ENCODE peak calls at places on chromosomes 5 and 9, in four cellular contexts. Q is SJSA1, A is AG04450, V is fibroblast of lung. G is an unnamed sample.

GRCh38 chr5:42606464-42606869 is 150.2 kb upstream of the CCDC152 start:
- DNase-seq in Q (no peak), A (no peak), V (no peak), G (no peak)

GRCh38 chr5:15604986-15605385 is 105.0 kb downstream of the FBXL7 start:
- DNase-seq in A (no peak), Q (no peak), V (peak), G (no peak)

GRCh38 chr9:128416432-128417019 is 4.1 kb upstream of the CERCAM start:
- DNase-seq in Q (no peak), A (no peak), V (no peak), G (no peak)

GRCh38 chr5:107469485-107469884 is 201.3 kb downstream of the EFNA5 start:
- DNase-seq in A (peak), V (peak), Q (no peak), G (peak)

GRCh38 chr5:75373862-75374261 is 36.8 kb downstream of the HMGCR start:
- DNase-seq in V (no peak), Q (no peak), A (no peak), G (no peak)

GRCh38 chr5:172854451-172854871 is 20.4 kb downstream of the ERGIC1 start:
- DNase-seq in A (no peak), Q (no peak), V (peak), G (no peak)

GRCh38 chr5:39943811-39944210 is 519.0 kb upstream of the DAB2 start:
- DNase-seq in V (peak), Q (no peak), A (no peak), G (no peak)

GRCh38 chr9:3337515-3337914 is 188.3 kb downstream of the RFX3 start:
- DNase-seq in Q (no peak), V (peak), A (no peak), G (peak)

GRCh38 chr5:111781200-111781599 is 24.2 kb upstream of the NREP start:
- DNase-seq in V (peak), A (no peak), Q (peak), G (no peak)

GRCh38 chr9:81379655-81380054 is 309.7 kb downstream of the TLE1 start:
- DNase-seq in Q (no peak), V (peak), A (no peak), G (no peak)

GRCh38 chr9:93620041-93620506 is 43.7 kb downstream of the PHF2 start:
- DNase-seq in Q (no peak), V (no peak), A (no peak), G (no peak)

GRCh38 chr9:81878530-81878929 is 49.7 kb upstream of the SPATA31D4 start:
- DNase-seq in A (no peak), Q (no peak), V (no peak), G (peak)

GRCh38 chr5:45741110-45741509 is 44.9 kb upstream of the HCN1 start:
- DNase-seq in Q (no peak), V (no peak), A (no peak), G (no peak)

GRCh38 chr9:113293285-113293874 is 9.8 kb downstream of the RNF183 start:
- DNase-seq in V (peak), Q (no peak), A (no peak), G (no peak)

GRCh38 chr5:148659641-148660345 is 5.5 kb upstream of the HTR4 start:
- DNase-seq in V (no peak), Q (no peak), A (no peak), G (no peak)

GRCh38 chr9:75713373-75713772 is 177.1 kb upstream of the PCSK5 start:
- DNase-seq in A (no peak), Q (no peak), V (no peak), G (no peak)

GRCh38 chr5:41935544-41935943 is 10.5 kb downstream of the FBXO4 start:
- DNase-seq in Q (no peak), A (no peak), V (no peak), G (no peak)

GRCh38 chr5:115396079-115396478 is 99.6 kb upstream of the CCDC112 start:
- DNase-seq in V (no peak), A (no peak), Q (no peak), G (no peak)

GRCh38 chr5:150989695-150990094 is 30.7 kb upstream of the GPX3 start:
- DNase-seq in V (no peak), A (no peak), Q (no peak), G (no peak)

GRCh38 chr9:68973619-68974018 is 40.3 kb downstream of the PRKACG start:
- DNase-seq in V (no peak), Q (no peak), A (no peak), G (no peak)

GRCh38 chr9:99141849-99142248 is 36.9 kb downstream of the TGFBR1 start:
- DNase-seq in V (no peak), Q (no peak), A (no peak), G (no peak)

GRCh38 chr5:127004721-127005120 is 25.6 kb downstream of the MARCHF3 start:
- DNase-seq in A (no peak), V (no peak), Q (no peak), G (no peak)

GRCh38 chr5:125891326-125891725 is 531.9 kb upstream of the GRAMD2B start:
- DNase-seq in V (no peak), A (no peak), Q (no peak), G (no peak)

DNA sequence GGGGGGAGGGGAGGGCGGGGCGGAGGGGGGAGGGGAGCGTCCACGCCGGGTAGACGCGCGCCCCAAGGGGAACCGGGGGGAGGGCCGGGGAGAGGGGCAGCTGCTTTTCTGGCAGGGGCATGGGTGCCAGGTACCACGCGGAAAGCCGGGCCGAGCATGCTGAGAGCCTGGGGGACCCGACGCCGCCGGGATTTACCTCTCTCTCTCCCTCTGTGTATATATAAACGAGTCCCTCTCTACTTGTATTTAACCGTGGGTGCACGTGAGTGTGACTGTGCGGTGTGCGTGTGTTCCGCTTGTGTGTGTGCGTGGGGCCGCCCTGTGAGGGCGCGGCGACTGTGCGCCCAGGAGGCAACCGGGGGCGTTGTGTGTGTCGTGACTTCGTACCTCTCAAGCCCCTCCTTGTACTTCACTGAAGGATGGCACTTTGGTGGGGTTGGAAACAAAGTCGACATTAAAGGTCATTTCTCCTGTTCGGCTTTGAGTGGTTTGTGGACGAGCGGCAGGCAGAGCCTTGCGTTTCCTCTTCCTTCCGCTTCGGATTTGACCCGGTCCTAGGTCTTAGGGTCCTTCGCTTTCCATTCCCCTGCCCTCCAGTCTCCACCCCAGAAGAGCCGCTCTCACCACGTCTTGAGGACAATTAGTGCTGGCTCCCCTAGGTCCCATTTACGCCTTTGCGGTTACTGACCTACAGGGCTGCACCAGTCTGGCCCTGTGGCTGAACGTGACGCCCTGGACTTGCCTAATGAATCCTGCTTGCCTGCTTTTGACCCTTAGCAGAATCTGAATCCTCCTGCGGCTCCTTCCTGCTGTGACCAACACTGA is 36.2 kb upstream of the TTC1 start:
- DNase-seq in Q (no peak), A (no peak), V (no peak), G (no peak)
- H3K4me3 ChIP-seq in Q (no peak), A (no peak), V (no peak), G (peak)

DNA sequence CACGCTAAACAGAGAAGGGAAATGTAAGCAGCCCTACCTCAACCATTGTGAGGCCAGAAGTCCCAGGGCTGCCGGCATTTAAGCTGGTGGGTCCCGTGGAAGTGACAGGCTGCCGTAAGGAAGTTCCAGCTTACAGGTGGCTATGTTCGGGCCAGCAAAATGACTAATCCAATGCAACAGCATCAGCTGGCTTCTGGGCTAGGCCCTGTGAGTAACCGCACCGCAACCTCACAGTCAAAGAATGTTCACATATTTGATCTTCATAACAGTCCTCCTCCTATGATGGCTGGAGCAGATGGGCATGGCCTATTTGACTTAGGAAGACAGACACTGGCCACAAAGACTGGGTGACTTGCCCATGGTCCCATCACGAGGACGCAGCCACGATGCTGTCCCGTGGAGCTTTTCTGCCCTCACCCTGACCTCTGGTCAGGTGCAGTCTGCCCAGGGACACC is 88.2 kb downstream of the LIFR start:
- DNase-seq in A (peak), Q (peak), V (peak), G (no peak)
- H3K4me3 ChIP-seq in A (no peak), Q (peak), V (peak), G (no peak)

GRCh38 chr9:114805670-114806551 is at the start of gene TNFSF15:
- DNase-seq in V (peak), A (no peak), Q (no peak), G (no peak)
- H3K4me3 ChIP-seq in V (no peak), A (peak), Q (no peak), G (peak)

GRCh38 chr5:89930591-89931383 is 478.8 kb downstream of the CETN3 start:
- DNase-seq in Q (no peak), A (peak), V (peak), G (no peak)
- H3K4me3 ChIP-seq in Q (no peak), A (no peak), V (no peak), G (no peak)

GRCh38 chr9:127219533-127219932 is 45.0 kb upstream of the GARNL3 start:
- DNase-seq in V (no peak), Q (no peak), A (no peak), G (no peak)
- H3K4me3 ChIP-seq in V (no peak), Q (no peak), A (no peak), G (no peak)